ENCODE peak calls at places on chromosomes 6 and 20, in six cellular contexts. Z, H, Y, Q, G and V are unnamed samples.

GRCh38 chr6:76043690-76044089 is 28.8 kb downstream of the IMPG1 start:
- DNase-seq in Z (no peak), H (no peak), Y (no peak), Q (no peak), G (no peak), V (no peak)

GRCh38 chr20:43583133-43583864 is 7.4 kb upstream of the IFT52 start:
- DNase-seq in Z (no peak), H (no peak), Y (no peak), Q (no peak), G (no peak), V (no peak)

GRCh38 chr20:56371977-56372376 is 13.2 kb downstream of the FAM210B start:
- DNase-seq in Z (no peak), H (no peak), Y (no peak), Q (no peak), G (no peak), V (no peak)

GRCh38 chr20:19787366-19787765 is 29.3 kb downstream of the RIN2 start:
- DNase-seq in Z (no peak), H (no peak), Y (no peak), Q (no peak), G (no peak), V (no peak)

GRCh38 chr6:87763901-87764300 is 61.9 kb upstream of the AKIRIN2 start:
- DNase-seq in Z (no peak), H (no peak), Y (no peak), Q (no peak), G (no peak), V (no peak)

GRCh38 chr20:50034567-50035170 is 51.9 kb downstream of the SNAI1 start:
- DNase-seq in Z (no peak), H (peak), Y (peak), Q (no peak), G (no peak), V (no peak)

GRCh38 chr20:63090052-63090451 is 83.3 kb upstream of the BHLHE23 start:
- DNase-seq in Z (no peak), H (no peak), Y (no peak), Q (no peak), G (no peak), V (no peak)

GRCh38 chr6:33604941-33605854 is 15.9 kb upstream of the ITPR3 start:
- DNase-seq in Z (no peak), H (no peak), Y (no peak), Q (no peak), G (no peak), V (no peak)

GRCh38 chr6:165872311-165872710 is 209.3 kb upstream of the PDE10A start:
- DNase-seq in Z (no peak), H (no peak), Y (no peak), Q (no peak), G (no peak), V (no peak)

GRCh38 chr6:23477576-23477975 is 648.4 kb upstream of the NRSN1 start:
- DNase-seq in Z (no peak), H (no peak), Y (peak), Q (no peak), G (no peak), V (no peak)

GRCh38 chr6:16105874-16106273 is 23.0 kb upstream of the MYLIP start:
- DNase-seq in Z (no peak), H (no peak), Y (peak), Q (no peak), G (no peak), V (no peak)

GRCh38 chr20:8875586-8875985 is 193.3 kb upstream of the PLCB4 start:
- DNase-seq in Z (no peak), H (no peak), Y (no peak), Q (no peak), G (no peak), V (no peak)

GRCh38 chr6:40930555-40930954 is 108.5 kb downstream of the UNC5CL start:
- DNase-seq in Z (peak), H (no peak), Y (peak), Q (no peak), G (no peak), V (no peak)

GRCh38 chr6:2020909-2021308 is 224.5 kb downstream of the GMDS start:
- DNase-seq in Z (no peak), H (no peak), Y (peak), Q (no peak), G (no peak), V (no peak)

GRCh38 chr20:19269737-19270325 is 57.4 kb downstream of the SLC24A3 start:
- DNase-seq in Z (no peak), H (no peak), Y (no peak), Q (no peak), G (no peak), V (no peak)

GRCh38 chr20:37845261-37845681 is 57.7 kb upstream of the VSTM2L start:
- DNase-seq in Z (no peak), H (peak), Y (no peak), Q (no peak), G (no peak), V (no peak)

GRCh38 chr6:13351271-13351670 is 22.9 kb upstream of the TBC1D7 start:
- DNase-seq in Z (no peak), H (no peak), Y (no peak), Q (peak), G (no peak), V (no peak)

GRCh38 chr20:48858075-48858790 is 30.4 kb upstream of the PREX1 start:
- DNase-seq in Z (no peak), H (no peak), Y (no peak), Q (no peak), G (no peak), V (no peak)

GRCh38 chr6:169062272-169062671 is 191.4 kb downstream of the THBS2 start:
- DNase-seq in Z (no peak), H (no peak), Y (no peak), Q (no peak), G (no peak), V (no peak)

GRCh38 chr6:288861-289260 is 3.4 kb upstream of the DUSP22 start:
- DNase-seq in Z (no peak), H (no peak), Y (no peak), Q (no peak), G (no peak), V (no peak)

GRCh38 chr6:2976571-2977085 is 5.3 kb upstream of the SERPINB6 start:
- DNase-seq in Z (no peak), H (no peak), Y (peak), Q (no peak), G (no peak), V (no peak)

GRCh38 chr6:15473741-15474161 is 189.1 kb downstream of the DTNBP1 start:
- DNase-seq in Z (no peak), H (no peak), Y (peak), Q (no peak), G (no peak), V (no peak)

GRCh38 chr6:145814035-145814500 is 527 bp downstream of the FBXO30 start:
- DNase-seq in Z (no peak), H (peak), Y (no peak), Q (peak), G (peak), V (no peak)

GRCh38 chr6:100568255-100568654 is 103.5 kb upstream of the SIM1 start:
- DNase-seq in Z (no peak), H (no peak), Y (no peak), Q (no peak), G (no peak), V (no peak)

GRCh38 chr20:17960927-17961599 is 7.5 kb downstream of the SNX5 start:
- DNase-seq in Z (no peak), H (no peak), Y (peak), Q (peak), G (no peak), V (no peak)

GRCh38 chr20:62339647-62340062 is 27.5 kb downstream of the LAMA5 start:
- DNase-seq in Z (no peak), H (no peak), Y (no peak), Q (no peak), G (peak), V (no peak)

GRCh38 chr6:162343902-162344226 is 383.7 kb downstream of the PRKN start:
- DNase-seq in Z (no peak), H (no peak), Y (no peak), Q (no peak), G (no peak), V (no peak)

GRCh38 chr6:89122625-89123024 is 4.8 kb upstream of the SRSF12 start:
- DNase-seq in Z (no peak), H (peak), Y (peak), Q (peak), G (no peak), V (no peak)

GRCh38 chr20:50521221-50521642 is 11.0 kb downstream of the PTPN1 start:
- DNase-seq in Z (no peak), H (peak), Y (no peak), Q (no peak), G (no peak), V (no peak)

GRCh38 chr20:24962510-24962909 is 13.4 kb downstream of the CST7 start:
- DNase-seq in Z (no peak), H (no peak), Y (no peak), Q (no peak), G (no peak), V (no peak)

GRCh38 chr20:12970372-12970821 is 38.4 kb upstream of the SPTLC3 start:
- DNase-seq in Z (no peak), H (no peak), Y (peak), Q (peak), G (no peak), V (no peak)

GRCh38 chr6:38244873-38245272 is 394.9 kb downstream of the BTBD9 start:
- DNase-seq in Z (no peak), H (no peak), Y (no peak), Q (no peak), G (no peak), V (no peak)

GRCh38 chr6:167314180-167314821 is 10.6 kb upstream of the TTLL2 start:
- DNase-seq in Z (no peak), H (no peak), Y (no peak), Q (no peak), G (no peak), V (no peak)

GRCh38 chr6:80769101-80769500 is 662.6 kb downstream of the BCKDHB start:
- DNase-seq in Z (no peak), H (no peak), Y (peak), Q (no peak), G (no peak), V (no peak)

DNA sequence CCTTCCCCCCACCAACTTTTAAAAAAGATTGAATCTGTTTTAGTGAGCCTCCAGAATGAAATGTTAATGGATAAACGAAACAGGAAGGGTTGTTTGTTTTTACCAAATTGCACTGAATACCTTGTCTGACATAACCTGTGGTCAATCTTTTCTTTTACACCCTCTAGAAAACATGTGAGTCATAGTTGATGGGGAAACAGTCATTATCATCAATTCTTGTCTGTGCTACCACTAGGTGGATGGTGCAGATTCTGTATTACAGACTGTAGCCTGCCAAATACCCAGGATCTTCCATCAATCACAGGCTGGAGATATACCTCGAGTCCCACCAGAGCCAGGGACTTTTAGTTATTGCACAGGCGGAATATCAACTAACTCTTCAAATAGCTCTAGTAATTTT is 29.5 kb upstream of the PKIB start:
- DNase-seq in Z (no peak), H (no peak), Y (no peak), Q (peak), G (no peak), V (no peak)
- H2AFZ ChIP-seq in Z (no peak), H (no peak), Y (no peak), Q (no peak), G (no peak), V (no peak)

DNA sequence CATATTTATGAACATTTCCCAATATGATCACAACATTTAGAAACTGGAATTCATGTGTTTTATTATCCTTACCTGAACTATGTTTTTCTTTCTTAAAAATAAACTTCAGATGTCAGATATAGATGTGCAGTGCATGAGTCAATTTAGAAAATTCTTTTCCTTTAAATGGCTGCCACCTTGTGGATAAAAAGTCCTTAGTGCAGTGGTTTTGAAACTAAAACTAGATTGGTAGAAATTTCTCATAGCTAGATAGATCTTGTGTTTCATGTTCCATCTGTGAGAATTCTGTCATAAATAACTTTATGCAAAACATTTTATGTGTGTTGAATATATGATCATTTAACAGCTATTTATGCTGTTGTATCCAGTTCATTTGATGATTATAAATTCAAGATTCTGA is 134.9 kb downstream of the KLHL32 start:
- DNase-seq in Z (peak), H (peak), Y (peak), Q (peak), G (peak), V (no peak)
- TF ChIP-seq RFX5 in Z (no peak), H (no peak), Y (no peak), Q (no peak), G (no peak), V (no peak)

GRCh38 chr20:44959896-44960852 is at the start of gene TOMM34:
- DNase-seq in Z (peak), H (peak), Y (peak), Q (peak), G (no peak), V (peak)
- H2AFZ ChIP-seq in Z (peak), H (peak), Y (peak), Q (peak), G (peak), V (no peak)

DNA sequence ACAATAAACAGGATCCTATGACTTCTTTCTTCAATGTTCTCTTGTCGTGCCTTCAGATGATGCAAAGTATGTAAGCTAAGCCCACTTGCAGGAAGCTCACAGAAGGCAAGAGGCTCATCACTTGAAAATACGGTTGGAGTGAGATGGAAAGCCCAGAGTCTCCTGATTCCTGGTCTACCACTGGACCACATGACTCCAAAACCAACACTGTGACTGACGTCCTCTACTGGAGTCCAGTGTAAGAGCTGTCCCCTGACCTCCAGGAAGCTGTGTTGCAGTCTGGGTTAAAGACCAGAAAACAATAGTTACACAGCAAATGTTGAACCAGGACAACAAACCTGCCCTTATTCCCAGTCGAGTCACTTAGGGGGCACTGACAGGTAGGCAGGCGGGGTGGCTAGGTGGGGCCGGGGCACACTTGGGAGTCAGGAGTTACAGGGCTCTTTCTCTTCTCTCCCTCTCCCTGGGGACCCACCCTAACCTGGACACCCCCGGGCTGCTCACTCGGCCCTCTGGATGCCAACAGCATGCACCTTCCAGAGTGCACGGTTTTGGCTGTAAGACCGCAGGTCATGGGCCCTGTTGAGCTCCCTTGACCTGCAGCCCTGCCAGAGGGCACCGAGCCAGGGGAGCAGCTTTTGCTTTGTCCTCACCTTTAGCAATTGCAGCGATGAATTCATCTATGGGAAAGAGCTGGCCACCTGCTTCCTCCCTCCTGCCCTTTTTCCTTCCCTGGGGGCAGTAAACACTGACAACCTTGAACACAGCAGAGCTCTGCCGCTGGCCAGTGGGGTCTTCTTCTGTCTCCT is 7.4 kb downstream of the PCK1 start:
- DNase-seq in Z (no peak), H (no peak), Y (no peak), Q (peak), G (no peak), V (no peak)
- TF ChIP-seq RFX5 in Z (no peak), H (no peak), Y (no peak), Q (no peak), G (no peak), V (no peak)

GRCh38 chr6:105021399-105021798 is 64.5 kb downstream of the LIN28B start:
- DNase-seq in Z (no peak), H (no peak), Y (no peak), Q (no peak), G (no peak), V (no peak)

GRCh38 chr6:105019285-105019684 is 62.4 kb downstream of the LIN28B start:
- DNase-seq in Z (no peak), H (no peak), Y (no peak), Q (no peak), G (no peak), V (no peak)

GRCh38 chr6:105014448-105014847 is 57.5 kb downstream of the LIN28B start:
- DNase-seq in Z (no peak), H (no peak), Y (no peak), Q (no peak), G (no peak), V (no peak)

GRCh38 chr6:105014954-105015353 is 58.0 kb downstream of the LIN28B start:
- DNase-seq in Z (no peak), H (no peak), Y (no peak), Q (no peak), G (no peak), V (no peak)

GRCh38 chr6:105015482-105015881 is 58.6 kb downstream of the LIN28B start:
- DNase-seq in Z (no peak), H (no peak), Y (peak), Q (no peak), G (no peak), V (no peak)
- H2AFZ ChIP-seq in Z (no peak), H (peak), Y (no peak), Q (no peak), G (no peak), V (no peak)

DNA sequence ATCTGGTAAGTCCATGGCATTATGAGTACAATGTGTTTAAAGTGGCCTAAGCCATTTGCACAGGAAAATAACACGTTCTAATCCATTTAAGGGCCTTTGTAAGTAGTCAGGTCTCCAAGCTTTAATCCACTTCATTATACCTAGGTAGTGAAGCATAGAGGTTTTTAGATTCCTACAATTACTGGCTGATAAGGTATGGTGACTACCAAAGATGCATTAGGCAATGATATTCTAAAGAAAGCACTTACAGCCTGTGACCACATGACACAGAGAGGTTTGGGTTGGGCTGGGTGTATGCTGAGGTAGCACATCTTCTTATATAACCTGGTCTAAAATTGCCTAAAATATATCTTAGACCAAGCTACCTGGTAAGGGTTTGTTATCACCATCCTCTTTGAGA is 504.4 kb downstream of the TFAP2B start:
- DNase-seq in Z (no peak), H (no peak), Y (no peak), Q (no peak), G (no peak), V (no peak)
- TF ChIP-seq RFX5 in Z (no peak), H (no peak), Y (no peak), Q (no peak), G (no peak), V (no peak)

GRCh38 chr6:35213161-35213823 is 464 bp upstream of the SCUBE3 start:
- DNase-seq in Z (peak), H (peak), Y (no peak), Q (no peak), G (no peak), V (no peak)
- H2AFZ ChIP-seq in Z (no peak), H (peak), Y (peak), Q (no peak), G (no peak), V (no peak)

DNA sequence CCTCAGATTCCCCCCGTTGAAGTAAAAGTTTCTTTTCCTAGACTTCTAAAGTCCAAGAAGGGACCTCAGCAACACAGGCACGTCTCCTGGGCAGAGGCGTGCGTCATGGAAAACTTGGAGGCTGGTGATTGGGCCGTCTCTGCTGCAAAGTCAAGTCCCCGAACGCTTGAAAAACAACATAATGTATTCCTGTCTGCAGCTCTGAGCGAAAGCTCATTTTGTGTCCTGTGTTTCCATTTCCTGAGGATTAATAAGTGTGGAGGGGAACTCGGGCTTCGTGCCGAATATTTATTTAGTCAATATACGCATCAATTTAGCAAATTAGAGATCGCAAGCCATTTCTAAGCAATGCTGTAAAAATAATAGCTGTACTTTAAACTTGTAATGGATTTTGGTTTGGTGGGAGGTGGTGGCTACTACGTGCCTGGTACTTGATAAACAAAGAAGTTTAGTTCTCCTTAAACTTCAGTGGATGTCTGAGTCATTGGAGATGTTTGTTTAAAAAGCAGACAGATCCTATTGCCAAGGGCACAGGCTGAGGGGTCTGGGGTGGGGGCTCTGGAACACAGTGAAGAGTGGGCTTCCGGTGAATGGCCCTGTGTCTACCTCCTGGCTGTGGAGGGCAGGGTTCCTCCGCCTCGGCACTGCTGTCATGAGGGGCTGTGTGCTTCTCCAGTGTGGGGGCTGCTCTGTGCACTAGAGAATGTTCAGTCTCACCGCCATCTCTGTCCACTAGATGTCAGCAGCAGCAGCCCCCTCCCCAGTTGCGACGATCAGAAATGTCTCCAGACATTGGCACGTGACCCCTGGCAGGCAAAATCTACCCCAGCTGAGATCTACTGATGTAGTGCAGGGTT is 21.8 kb downstream of the PCK1 start:
- DNase-seq in Z (peak), H (peak), Y (peak), Q (peak), G (no peak), V (no peak)
- TF ChIP-seq RFX5 in Z (no peak), H (no peak), Y (no peak), Q (no peak), G (no peak), V (no peak)

GRCh38 chr6:36875250-36875633 is 639 bp upstream of the PPIL1 start:
- DNase-seq in Z (no peak), H (no peak), Y (no peak), Q (no peak), G (no peak), V (no peak)
- H2AFZ ChIP-seq in Z (peak), H (peak), Y (peak), Q (peak), G (peak), V (peak)